ENCODE peak calls at places on chromosomes 7 and 10, in five cellular contexts. P is caudate nucleus, T is left ventricle myocardium inferior, F is breast epithelium, R is aorta. O is an unnamed sample.

GRCh38 chr7:27910341-27910740 is 170.4 kb downstream of the TAX1BP1 start:
- DNase-seq in T (no peak), F (no peak), R (no peak), P (no peak), O (no peak)

GRCh38 chr7:42082144-42082543 is 154.9 kb downstream of the GLI3 start:
- DNase-seq in R (no peak), P (no peak), F (no peak), T (no peak), O (no peak)

GRCh38 chr7:79515358-79515757 is 61.9 kb upstream of the MAGI2 start:
- DNase-seq in R (no peak), P (no peak), T (no peak), F (no peak), O (no peak)

GRCh38 chr10:12501851-12502525 is 152.6 kb downstream of the CAMK1D start:
- DNase-seq in R (peak; percentile 45), F (no peak), T (peak; percentile 25), P (no peak), O (peak; percentile 38)

GRCh38 chr10:44306762-44307161 is 78.1 kb downstream of the CXCL12 start:
- DNase-seq in F (no peak), T (no peak), R (no peak), P (no peak), O (no peak)

GRCh38 chr7:35802649-35803048 is 1.8 kb downstream of the SEPTIN7 start:
- DNase-seq in F (no peak), P (no peak), T (no peak), R (no peak), O (no peak)

GRCh38 chr7:89623018-89623672 is 531.1 kb upstream of the STEAP1 start:
- DNase-seq in F (no peak), R (no peak), P (no peak), T (no peak), O (no peak)

GRCh38 chr7:87218941-87219544 is 489 bp downstream of the TMEM243 start:
- DNase-seq in P (no peak), R (peak; percentile 88), T (peak; percentile 55), F (no peak), O (peak; percentile 74)

GRCh38 chr7:140639366-140640053 is 1.1 kb downstream of the DENND2A start:
- DNase-seq in F (no peak), T (no peak), R (peak; percentile 69), P (no peak), O (peak; percentile 76)

GRCh38 chr10:97875391-97875790 is 25.7 kb downstream of the GOLGA7B start:
- DNase-seq in R (peak; percentile 82), P (no peak), F (no peak), T (no peak), O (peak; percentile 62)

GRCh38 chr10:20936388-20936787 is 39.3 kb upstream of the NEBL start:
- DNase-seq in F (no peak), P (no peak), T (no peak), R (no peak), O (no peak)

DNA sequence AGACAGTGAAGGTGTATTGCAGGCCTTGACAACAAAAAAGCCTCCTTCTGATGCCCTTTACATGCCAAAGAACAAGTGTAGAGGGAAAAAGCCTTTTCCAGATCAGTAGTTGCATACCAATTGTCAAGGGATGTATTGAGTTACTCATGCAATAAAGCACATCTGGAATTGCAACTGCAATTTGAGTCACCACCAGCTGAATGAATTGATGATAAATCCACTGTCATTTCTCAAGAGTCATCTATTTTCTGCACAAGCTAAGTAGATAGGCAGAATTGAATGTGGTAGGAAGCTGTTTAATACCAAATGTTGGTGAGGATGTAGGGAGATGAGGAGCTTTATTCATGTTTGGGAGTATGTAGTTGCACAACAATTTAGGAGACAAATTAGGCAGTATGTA is 325.9 kb upstream of the SMIM30 start:
- DNase-seq in F (no peak), R (no peak), P (no peak), T (no peak), O (no peak)
- H3K27ac ChIP-seq in F (no peak overlapping the region), R (no peak overlapping the region), P (no peak overlapping the region), T (no peak overlapping the region), O (no peak overlapping the region)

GRCh38 chr10:24891823-24892222 is 60.6 kb downstream of the PRTFDC1 start:
- DNase-seq in F (no peak), T (no peak), R (no peak), P (no peak), O (no peak)
- H3K27ac ChIP-seq in F (no peak overlapping the region), T (no peak overlapping the region), R (no peak overlapping the region), P (no peak overlapping the region), O (no peak overlapping the region)

DNA sequence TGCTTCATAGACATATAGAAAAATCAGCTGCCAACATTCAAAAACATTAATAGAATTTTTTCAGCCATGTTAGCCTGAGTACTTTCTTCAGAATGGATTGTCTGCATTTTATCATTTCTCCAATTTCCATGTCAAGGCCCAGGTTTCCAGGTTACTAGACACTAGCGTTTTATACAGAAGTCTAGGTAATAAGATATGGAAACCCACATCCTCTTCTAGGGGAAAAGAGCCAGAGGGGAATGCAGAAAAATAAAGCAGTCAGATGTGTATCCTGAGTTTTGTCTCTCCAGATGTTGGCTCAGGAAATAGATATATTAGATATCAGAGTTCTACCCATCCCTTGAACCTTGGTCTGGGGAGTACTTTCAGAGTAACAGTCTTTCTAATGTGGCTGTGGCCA is 20.4 kb downstream of the GIMAP4 start:
- DNase-seq in F (no peak), T (no peak), R (no peak), P (no peak), O (no peak)
- H3K27ac ChIP-seq in F (peak overlapping the region; percentile 75), T (peak overlapping the region; percentile 90), R (no peak overlapping the region), P (no peak overlapping the region), O (no peak overlapping the region)

GRCh38 chr10:4501306-4501705 is 324.7 kb upstream of the AKR1E2 start:
- DNase-seq in R (no peak), F (no peak), T (no peak), P (no peak), O (no peak)
- H3K27ac ChIP-seq in R (no peak overlapping the region), F (no peak overlapping the region), T (no peak overlapping the region), P (no peak overlapping the region), O (no peak overlapping the region)